ENCODE peak calls at places on chromosome 1, in ten cellular contexts. X, E, Y, J, U, W, Z, S, P and Q are unnamed samples.

GRCh38 chr1:84496498-84496897 is 9.7 kb upstream of the SPATA1 start:
- DNase-seq in X (no peak), E (no peak), U (no peak), J (no peak), Y (no peak), W (no peak), P (no peak), Z (no peak), S (no peak), Q (no peak)

GRCh38 chr1:47918257-47918867 is 78.8 kb downstream of the TRABD2B start:
- DNase-seq in Z (no peak), Y (no peak), X (no peak), E (no peak), W (no peak), S (no peak), J (no peak), P (no peak), U (no peak), Q (no peak)

GRCh38 chr1:58909162-58909560 is 125.3 kb upstream of the JUN start:
- DNase-seq in E (no peak), X (no peak), J (no peak), S (peak; percentile 78), W (no peak), U (no peak), P (no peak), Z (no peak), Y (no peak), Q (no peak)

GRCh38 chr1:1554926-1555915 is 14.8 kb upstream of the TMEM240 start:
- DNase-seq in S (peak; percentile 78), U (no peak), X (peak; percentile 65), W (no peak), E (no peak), J (no peak), Y (no peak), Z (no peak), P (no peak), Q (no peak)

GRCh38 chr1:157108448-157108847 is 8.8 kb upstream of the ETV3L start:
- DNase-seq in W (no peak), U (no peak), P (no peak), X (no peak), E (no peak), S (no peak), Z (no peak), Y (no peak), J (no peak), Q (no peak)

GRCh38 chr1:65425697-65426096 is 5.2 kb downstream of the LEPR start:
- DNase-seq in S (peak; percentile 84), Y (no peak), X (no peak), P (no peak), J (no peak), U (no peak), Z (no peak), W (no peak), E (no peak), Q (no peak)

GRCh38 chr1:208333676-208334075 is 89.5 kb upstream of the PLXNA2 start:
- DNase-seq in W (no peak), U (no peak), Y (no peak), S (peak; percentile 76), P (no peak), X (no peak), J (no peak), E (no peak), Z (no peak), Q (no peak)

GRCh38 chr1:106912146-106912545 is 144.3 kb upstream of the PRMT6 start:
- DNase-seq in J (no peak), X (no peak), Z (no peak), E (no peak), S (no peak), U (no peak), P (no peak), Y (no peak), W (no peak), Q (no peak)

GRCh38 chr1:206882555-206882954 is 14.7 kb upstream of the IL24 start:
- DNase-seq in E (no peak), U (no peak), P (no peak), X (no peak), S (no peak), W (no peak), Y (no peak), Z (no peak), J (no peak), Q (no peak)

GRCh38 chr1:53077599-53077965 is 15.6 kb downstream of the PODN start:
- DNase-seq in E (no peak), Y (no peak), J (peak; percentile 53), S (no peak), W (no peak), P (no peak), U (no peak), Z (no peak), X (no peak), Q (no peak)

GRCh38 chr1:29415156-29415830 is 179.0 kb downstream of the PTPRU start:
- DNase-seq in W (no peak), Y (no peak), Z (peak; percentile 67), S (peak; percentile 16), X (peak; percentile 25), U (no peak), P (no peak), E (no peak), J (no peak), Q (no peak)